ENCODE peak calls at places on chromosomes 13 and 19, in ten cellular contexts. H, G, E, C, X, D, Z, V, Y and N are unnamed samples.

GRCh38 chr13:33218020-33218419 is 67.5 kb downstream of the STARD13 start:
- DNase-seq in H (no peak), G (no peak), E (no peak), C (no peak), X (no peak), D (no peak), Z (no peak), V (no peak), Y (no peak), N (no peak)

GRCh38 chr19:294819-295686 is 3.9 kb upstream of the PLPP2 start:
- DNase-seq in H (no peak), G (peak), E (peak), C (no peak), X (no peak), D (no peak), Z (peak), V (no peak), Y (no peak), N (no peak)

GRCh38 chr13:51687928-51688714 is 103.9 kb downstream of the WDFY2 start:
- DNase-seq in H (no peak), G (no peak), E (no peak), C (peak), X (no peak), D (no peak), Z (no peak), V (no peak), Y (no peak), N (no peak)

GRCh38 chr19:43562698-43563241 is 12.6 kb downstream of the XRCC1 start:
- DNase-seq in H (peak), G (no peak), E (peak), C (peak), X (peak), D (peak), Z (peak), V (peak), Y (no peak), N (peak)

GRCh38 chr19:45553464-45553863 is 31.1 kb downstream of the OPA3 start:
- DNase-seq in H (no peak), G (peak), E (no peak), C (no peak), X (no peak), D (no peak), Z (no peak), V (no peak), Y (no peak), N (no peak)

GRCh38 chr13:43003729-43004128 is 11.7 kb upstream of the EPSTI1 start:
- DNase-seq in H (no peak), G (no peak), E (no peak), C (no peak), X (no peak), D (no peak), Z (no peak), V (no peak), Y (no peak), N (no peak)

GRCh38 chr19:14542721-14543328 is 13.4 kb downstream of the TECR start:
- DNase-seq in H (peak), G (no peak), E (no peak), C (no peak), X (no peak), D (no peak), Z (no peak), V (no peak), Y (no peak), N (no peak)

GRCh38 chr13:43686557-43686956 is 100.2 kb downstream of the ENOX1 start:
- DNase-seq in H (peak), G (no peak), E (no peak), C (peak), X (peak), D (peak), Z (no peak), V (no peak), Y (no peak), N (no peak)

GRCh38 chr19:1248454-1249297 is at the start of gene MIDN:
- DNase-seq in H (peak), G (peak), E (no peak), C (peak), X (no peak), D (peak), Z (peak), V (peak), Y (peak), N (peak)

GRCh38 chr13:110981379-110981778 is 66.5 kb upstream of the ANKRD10 start:
- DNase-seq in H (no peak), G (no peak), E (no peak), C (no peak), X (no peak), D (no peak), Z (no peak), V (no peak), Y (no peak), N (no peak)

GRCh38 chr13:31069808-31070544 is 91.7 kb downstream of the HSPH1 start:
- DNase-seq in H (no peak), G (no peak), E (no peak), C (no peak), X (no peak), D (no peak), Z (no peak), V (no peak), Y (no peak), N (no peak)

GRCh38 chr19:33427801-33428626 is 54.5 kb downstream of the CEBPG start:
- DNase-seq in H (no peak), G (no peak), E (no peak), C (no peak), X (no peak), D (no peak), Z (no peak), V (no peak), Y (no peak), N (no peak)

GRCh38 chr13:112343591-112343990 is 32.6 kb upstream of the SPACA7 start:
- DNase-seq in H (no peak), G (peak), E (no peak), C (no peak), X (no peak), D (no peak), Z (no peak), V (no peak), Y (no peak), N (no peak)

GRCh38 chr13:76330756-76331155 is 555.4 kb downstream of the KCTD12 start:
- DNase-seq in H (no peak), G (no peak), E (no peak), C (no peak), X (no peak), D (no peak), Z (no peak), V (no peak), Y (no peak), N (no peak)

GRCh38 chr13:63435668-63436275 is 2020.1 kb upstream of the PCDH20 start:
- DNase-seq in H (peak), G (no peak), E (no peak), C (no peak), X (no peak), D (peak), Z (no peak), V (no peak), Y (no peak), N (no peak)

GRCh38 chr19:2952953-2953481 is 8.2 kb upstream of the ZNF77 start:
- DNase-seq in H (no peak), G (no peak), E (no peak), C (no peak), X (no peak), D (no peak), Z (no peak), V (no peak), Y (no peak), N (no peak)

GRCh38 chr19:43467276-43467675 is 1.9 kb upstream of the LYPD3 start:
- DNase-seq in H (no peak), G (no peak), E (no peak), C (no peak), X (no peak), D (no peak), Z (no peak), V (no peak), Y (no peak), N (no peak)

GRCh38 chr13:40585911-40586471 is 80.5 kb downstream of the FOXO1 start:
- DNase-seq in H (no peak), G (no peak), E (no peak), C (no peak), X (no peak), D (no peak), Z (no peak), V (no peak), Y (no peak), N (no peak)

GRCh38 chr19:41000310-41000737 is 9.2 kb downstream of the CYP2B6 start:
- DNase-seq in H (peak), G (no peak), E (no peak), C (no peak), X (no peak), D (no peak), Z (no peak), V (no peak), Y (no peak), N (no peak)

GRCh38 chr13:41837668-41838067 is 123.2 kb downstream of the VWA8 start:
- DNase-seq in H (no peak), G (no peak), E (no peak), C (no peak), X (no peak), D (no peak), Z (no peak), V (no peak), Y (no peak), N (no peak)

GRCh38 chr19:18559685-18560084 is 2.0 kb downstream of the KXD1 start:
- DNase-seq in H (no peak), G (no peak), E (no peak), C (no peak), X (no peak), D (no peak), Z (no peak), V (no peak), Y (no peak), N (no peak)

GRCh38 chr13:40875583-40875982 is 86.2 kb downstream of the SLC25A15 start:
- DNase-seq in H (no peak), G (no peak), E (no peak), C (no peak), X (no peak), D (no peak), Z (no peak), V (no peak), Y (no peak), N (no peak)